ENCODE peak calls at places on chromosomes 3 and 15, in five cellular contexts. P is ovary, N is heart right ventricle, U is stomach, O is neural crest cell. G is an unnamed sample.

GRCh38 chr3:74267583-74268184 is 346.8 kb downstream of the CNTN3 start:
- DNase-seq in U (no peak), P (peak), O (peak), N (no peak), G (no peak)

GRCh38 chr15:64247906-64248541 is 85.2 kb upstream of the PPIB start:
- DNase-seq in U (no peak), O (no peak), P (no peak), N (no peak), G (no peak)

GRCh38 chr3:162236949-162237348 is 740.3 kb downstream of the OTOL1 start:
- DNase-seq in U (no peak), P (no peak), N (no peak), O (no peak), G (no peak)

GRCh38 chr15:55224892-55225291 is 28.2 kb upstream of the RSL24D1 start:
- DNase-seq in N (no peak), U (no peak), P (no peak), O (no peak), G (no peak)

GRCh38 chr3:46705751-46706572 is 4.8 kb downstream of the TMIE start:
- DNase-seq in P (no peak), O (no peak), N (no peak), U (no peak), G (no peak)

GRCh38 chr15:40338041-40338657 is 2.6 kb downstream of the CCDC9B start:
- DNase-seq in P (peak), N (peak), O (peak), U (peak), G (peak)

GRCh38 chr3:163508212-163508611 is 1570.1 kb downstream of the SI start:
- DNase-seq in O (no peak), N (no peak), U (no peak), P (no peak), G (no peak)

GRCh38 chr3:140467104-140467577 is 210.7 kb upstream of the TRIM42 start:
- DNase-seq in P (no peak), U (no peak), N (no peak), O (no peak), G (no peak)

GRCh38 chr3:107523361-107524213 is 825 bp downstream of the BBX start:
- DNase-seq in O (peak), U (peak), N (no peak), P (peak), G (peak)

GRCh38 chr15:39350785-39351184 is 230.1 kb upstream of the THBS1 start:
- DNase-seq in P (no peak), U (no peak), O (no peak), N (no peak), G (no peak)

GRCh38 chr3:41688595-41689380 is 273.1 kb downstream of the ULK4 start:
- DNase-seq in P (no peak), N (no peak), O (no peak), U (no peak), G (no peak)

GRCh38 chr3:55272031-55272645 is 215.0 kb downstream of the WNT5A start:
- DNase-seq in U (no peak), O (no peak), N (no peak), P (peak), G (no peak)
- TF ChIP-seq CTCF in U (no peak), O (no peak), N (no peak), P (no peak), G (no peak)

DNA sequence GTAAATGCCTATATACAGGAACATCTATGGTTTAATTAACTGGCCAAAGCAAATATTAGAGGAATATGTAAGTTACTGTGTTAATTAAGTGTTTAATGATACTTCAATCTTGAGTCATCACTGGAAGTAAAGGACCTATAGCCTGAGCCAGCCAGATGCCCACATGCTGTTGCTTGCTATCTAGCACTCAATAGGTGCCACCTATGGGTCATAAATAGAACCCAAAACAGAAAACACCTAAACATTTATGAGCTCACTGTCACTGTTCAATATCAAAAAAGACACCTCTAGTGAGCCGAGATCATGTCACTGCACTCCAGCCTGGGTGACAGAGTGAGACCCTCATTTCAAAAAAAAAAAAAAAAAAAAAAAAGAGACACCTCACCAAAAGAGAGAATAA is 48.4 kb upstream of the IP6K2 start:
- DNase-seq in O (no peak), N (no peak), U (peak), P (no peak), G (no peak)
- TF ChIP-seq CTCF in O (peak), N (no peak), U (no peak), P (no peak), G (no peak)

GRCh38 chr15:25504307-25504706 is 65.5 kb upstream of the UBE3A start:
- DNase-seq in P (no peak), N (no peak), U (no peak), O (no peak), G (no peak)

GRCh38 chr15:25512957-25513356 is 74.1 kb upstream of the UBE3A start:
- DNase-seq in P (no peak), U (no peak), O (no peak), N (no peak), G (no peak)

GRCh38 chr15:25510146-25510545 is 71.3 kb upstream of the UBE3A start:
- DNase-seq in U (no peak), P (no peak), O (no peak), N (no peak), G (no peak)

GRCh38 chr15:25509697-25510096 is 70.9 kb upstream of the UBE3A start:
- DNase-seq in U (no peak), N (no peak), O (no peak), P (no peak), G (no peak)

GRCh38 chr15:25508369-25509002 is 69.7 kb upstream of the UBE3A start:
- DNase-seq in U (no peak), P (no peak), O (no peak), N (no peak), G (no peak)
- TF ChIP-seq CTCF in U (peak), P (peak), O (peak), N (peak), G (peak)

GRCh38 chr3:189258261-189258660 is 86.5 kb downstream of the TPRG1 start:
- DNase-seq in N (no peak), O (no peak), P (no peak), U (no peak), G (no peak)
- TF ChIP-seq CTCF in N (no peak), O (no peak), P (no peak), U (no peak), G (no peak)

DNA sequence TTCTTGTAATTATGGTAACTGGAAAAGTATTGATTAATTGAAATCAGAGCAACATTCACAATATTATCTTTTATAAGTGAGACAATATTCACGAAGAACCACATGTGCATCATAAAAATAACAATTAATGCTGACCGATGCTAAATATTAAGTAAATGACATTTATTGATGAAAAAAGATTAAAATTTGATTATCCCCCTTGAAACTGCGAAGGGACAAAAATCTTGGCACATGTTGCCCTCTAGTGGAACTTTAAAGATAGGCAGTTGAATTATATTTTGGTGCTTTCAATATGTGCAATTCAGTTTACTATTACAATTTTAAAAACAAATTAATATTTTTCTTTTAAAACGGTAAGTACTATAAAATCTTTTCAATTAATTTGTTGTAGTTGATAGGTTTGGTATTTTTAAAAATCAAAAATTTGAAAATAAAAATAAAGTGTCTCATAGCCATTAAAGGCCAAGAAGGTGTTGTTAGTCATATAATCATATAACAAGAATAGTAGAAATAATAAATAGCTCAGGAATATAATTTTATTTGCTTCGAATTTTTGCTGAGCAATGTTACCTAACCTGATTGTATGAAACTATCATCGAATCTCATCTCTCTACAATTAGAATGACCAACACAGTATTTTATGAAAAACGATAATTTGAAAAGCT is 270.2 kb downstream of the ROBO1 start:
- DNase-seq in P (no peak), U (no peak), N (no peak), O (no peak), G (no peak)
- TF ChIP-seq CTCF in P (no peak), U (peak), N (peak), O (peak), G (no peak)

G was measured in natural killer cell.